ENCODE peak calls at places on chromosomes 5 and 9, in five cellular contexts. W is neuronal stem cell, B is mesenchymal stem cell, H is H1, D is trophoblast cell. Y is an unnamed sample.

GRCh38 chr9:126334626-126335621 is 8.3 kb downstream of the MVB12B start:
- DNase-seq in D (peak; percentile 89), H (no peak), B (no peak), W (no peak), Y (no peak)

GRCh38 chr5:140043508-140043872 is 391 bp upstream of the NRG2 start:
- DNase-seq in W (no peak), D (no peak), H (no peak), B (no peak), Y (peak; percentile 79)

GRCh38 chr5:61808884-61809283 is 476.8 kb downstream of the ZSWIM6 start:
- DNase-seq in D (no peak), B (no peak), H (no peak), W (no peak), Y (no peak)

GRCh38 chr9:68703672-68704071 is 1.4 kb upstream of the PIP5K1B start:
- DNase-seq in W (no peak), B (no peak), H (no peak), D (no peak), Y (no peak)

GRCh38 chr5:62266573-62266972 is 39.4 kb upstream of the KIF2A start:
- DNase-seq in D (no peak), B (no peak), W (no peak), H (no peak), Y (no peak)

GRCh38 chr9:134268308-134268724 is 57.9 kb upstream of the RXRA start:
- DNase-seq in H (no peak), B (no peak), W (no peak), D (peak; percentile 43), Y (no peak)

GRCh38 chr5:307306-307705 is 14.2 kb upstream of the AHRR start:
- DNase-seq in W (no peak), H (no peak), B (no peak), D (no peak), Y (no peak)

GRCh38 chr5:138337685-138338410 is at the start of gene FAM53C:
- DNase-seq in W (peak; percentile 96), B (peak; percentile 95), H (peak; percentile 98), D (peak; percentile 96), Y (peak; percentile 92)

GRCh38 chr5:149731332-149731616 is 1.2 kb downstream of the PPARGC1B start:
- DNase-seq in H (peak; percentile 79), D (no peak), W (no peak), B (no peak), Y (no peak)

GRCh38 chr5:34576849-34577248 is 79.3 kb upstream of the RAI14 start:
- DNase-seq in B (peak; percentile 12), H (no peak), D (no peak), W (no peak), Y (no peak)
- H3K4ac ChIP-seq in B (no peak overlapping the region), H (no peak overlapping the region), D (no peak overlapping the region), W (no peak overlapping the region), Y (no peak overlapping the region)

DNA sequence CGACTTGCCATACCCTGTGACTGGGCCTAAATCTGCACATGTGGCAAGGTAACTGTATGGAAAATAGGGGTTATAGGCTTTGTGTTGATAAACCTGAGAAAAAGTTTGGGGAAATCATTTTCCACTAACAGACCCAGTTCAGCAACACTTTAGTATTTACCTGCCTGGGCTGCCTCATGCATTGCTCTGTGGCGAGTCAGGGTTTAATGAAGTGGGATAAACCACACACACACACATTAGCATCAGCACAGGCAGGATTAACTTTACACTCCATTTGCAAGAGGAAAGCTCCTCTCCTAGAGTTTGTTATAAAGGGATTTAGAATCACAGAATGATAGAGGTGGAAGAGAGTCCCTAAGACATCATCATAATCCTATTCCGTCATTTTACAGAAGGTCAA is 20.1 kb upstream of the ZCCHC7 start:
- DNase-seq in H (no peak), W (no peak), B (no peak), D (no peak), Y (no peak)
- H2BK12ac ChIP-seq in H (peak overlapping the region; percentile 63), W (no peak overlapping the region), B (no peak overlapping the region), D (no peak overlapping the region), Y (no peak overlapping the region)

GRCh38 chr9:112041536-112042243 is 133.4 kb downstream of the SUSD1 start:
- DNase-seq in B (peak; percentile 98), H (peak; percentile 58), W (no peak), D (peak; percentile 94), Y (peak; percentile 64)

GRCh38 chr9:112044183-112044582 is 130.9 kb downstream of the SUSD1 start:
- DNase-seq in W (no peak), B (no peak), H (no peak), D (no peak), Y (no peak)

GRCh38 chr9:112043423-112043822 is 131.7 kb downstream of the SUSD1 start:
- DNase-seq in D (no peak), H (no peak), B (peak; percentile 40), W (no peak), Y (no peak)

GRCh38 chr9:112042244-112042638 is 132.9 kb downstream of the SUSD1 start:
- DNase-seq in H (no peak), D (peak; percentile 73), B (no peak), W (no peak), Y (no peak)

GRCh38 chr9:112042769-112043168 is 132.3 kb downstream of the SUSD1 start:
- DNase-seq in B (no peak), H (no peak), D (no peak), W (no peak), Y (no peak)
- H3K18ac ChIP-seq in B (peak overlapping the region; percentile 21), H (no peak overlapping the region), D (no peak overlapping the region), W (no peak overlapping the region), Y (no peak overlapping the region)

DNA sequence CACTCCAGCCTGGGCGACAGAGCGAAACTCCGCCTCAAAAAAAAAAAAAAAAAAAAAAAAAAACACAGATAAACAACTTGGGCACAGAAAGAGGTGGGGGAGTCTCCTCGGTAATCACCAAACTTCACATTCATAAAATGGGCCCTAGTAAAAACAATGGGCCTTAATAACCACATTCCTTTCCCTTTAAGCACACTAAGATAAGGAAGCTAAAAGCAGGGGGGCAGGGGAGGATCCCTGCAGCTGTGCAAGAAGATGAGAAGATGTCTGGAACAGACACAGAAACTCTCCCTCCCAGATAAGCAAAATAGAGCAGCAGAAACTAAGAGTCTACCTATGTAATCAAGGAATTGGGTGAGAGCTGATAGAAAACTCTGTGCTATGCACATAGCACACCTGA is 111.2 kb upstream of the FAM174A start:
- DNase-seq in W (no peak), B (no peak), D (no peak), H (no peak), Y (no peak)
- H3K4ac ChIP-seq in W (no peak overlapping the region), B (no peak overlapping the region), D (no peak overlapping the region), H (no peak overlapping the region), Y (no peak overlapping the region)

DNA sequence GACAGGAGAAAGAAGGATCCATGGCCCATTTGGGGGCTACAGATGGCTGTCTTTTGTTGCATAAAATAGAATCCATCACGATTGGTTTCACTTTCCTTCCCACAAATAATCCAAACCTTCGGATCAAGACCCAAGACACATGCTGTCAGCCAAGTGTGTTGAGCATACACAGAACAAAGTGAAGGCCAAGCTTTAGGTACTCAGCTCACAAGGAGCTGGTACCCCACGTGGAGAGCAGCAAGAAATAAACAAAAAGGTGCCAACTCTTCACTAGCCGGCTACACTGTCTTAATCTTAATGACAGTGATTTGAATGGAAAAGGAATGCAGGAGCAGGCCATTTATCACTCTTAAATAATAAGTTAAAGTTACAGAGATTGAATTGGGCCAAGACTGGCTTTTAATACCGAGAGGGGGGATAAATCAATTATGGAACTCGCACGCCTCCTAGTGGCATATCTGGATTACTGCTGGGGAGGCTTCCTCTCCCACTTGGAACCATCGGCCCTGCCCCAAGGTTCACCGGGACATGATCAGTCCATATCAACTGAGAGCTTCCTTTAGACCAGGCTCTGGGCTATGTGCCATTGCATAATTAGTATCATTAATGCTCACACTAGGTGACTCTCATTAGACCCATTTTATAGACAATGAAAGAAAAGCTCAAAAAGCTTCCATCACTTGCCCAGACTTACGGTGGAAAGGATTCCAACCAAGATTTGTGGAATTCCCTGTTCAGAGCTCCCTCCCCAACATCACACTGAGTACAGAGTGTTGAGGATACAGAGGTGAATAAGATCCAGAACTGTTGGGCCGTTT is 94.0 kb downstream of the ACTL7B start:
- DNase-seq in W (peak; percentile 53), B (peak; percentile 59), H (peak; percentile 71), D (peak; percentile 78), Y (peak; percentile 61)
- H2BK12ac ChIP-seq in W (no peak overlapping the region), B (no peak overlapping the region), H (no peak overlapping the region), D (no peak overlapping the region), Y (no peak overlapping the region)

GRCh38 chr9:132996526-132996925 is 18.0 kb downstream of the GFI1B start:
- DNase-seq in H (no peak), W (no peak), B (no peak), D (no peak), Y (no peak)
- H3K18ac ChIP-seq in H (no peak overlapping the region), W (no peak overlapping the region), B (no peak overlapping the region), D (no peak overlapping the region), Y (no peak overlapping the region)

DNA sequence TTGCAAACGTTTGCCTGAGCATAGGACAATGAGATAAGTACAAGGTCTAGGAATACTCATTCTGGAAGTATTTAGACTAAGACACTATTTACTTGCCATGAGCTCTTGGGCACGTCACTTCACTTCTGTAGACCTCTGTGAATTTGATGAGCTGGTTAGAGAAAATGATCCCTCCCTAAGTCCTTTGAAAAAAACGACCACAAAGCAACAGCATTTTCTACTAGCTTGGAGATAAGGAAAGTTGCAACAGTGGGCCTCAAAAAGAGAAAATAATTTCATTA is 1.9 kb downstream of the LURAP1L start:
- DNase-seq in H (no peak), B (peak; percentile 78), W (no peak), D (peak; percentile 70), Y (no peak)
- H3K4ac ChIP-seq in H (no peak overlapping the region), B (peak overlapping the region; percentile 81), W (no peak overlapping the region), D (no peak overlapping the region), Y (no peak overlapping the region)

GRCh38 chr9:129023036-129023907 is 4.9 kb downstream of the SH3GLB2 start:
- DNase-seq in H (no peak), W (no peak), B (peak; percentile 72), D (peak; percentile 94), Y (no peak)
- H2BK12ac ChIP-seq in H (no peak overlapping the region), W (no peak overlapping the region), B (peak overlapping the region; percentile 22), D (peak overlapping the region; percentile 0), Y (no peak overlapping the region)

Y was measured in H9.